ENCODE peak calls at places on chromosomes 6 and 20, in six cellular contexts. One of them, this sample, is unnamed.

GRCh38 chr6:157653521-157653920 is 169.5 kb upstream of the SNX9 start:
- DNase-seq in stimulated activated CD8-positive, alpha-beta memory T cell treated with anti-CD3 and anti-CD28 coated beads, Interleukin-4, amount 100 ng/mL, for 1 hour: no peak
- DNase-seq in stimulated activated CD4-positive, alpha-beta T cell treated with anti-CD3 and anti-CD28 coated beads, Interleukin-2, amount 100 ng/mL, for 48 hours: no peak
- DNase-seq in activated naive CD8-positive, alpha-beta T cell treated with anti-CD3 and anti-CD28 coated beads, Interleukin-2, amount 50 U/mL, for 24 hours: no peak
- DNase-seq in fibroblast of pulmonary artery: no peak
- DNase-seq in choroid plexus epithelial cell: no peak
- DNase-seq in this sample: no peak

GRCh38 chr6:43878823-43879495 is 108.9 kb downstream of the VEGFA start:
- DNase-seq in stimulated activated CD8-positive, alpha-beta memory T cell treated with anti-CD3 and anti-CD28 coated beads, Interleukin-4, amount 100 ng/mL, for 1 hour: no peak
- DNase-seq in fibroblast of pulmonary artery: no peak
- DNase-seq in activated naive CD8-positive, alpha-beta T cell treated with anti-CD3 and anti-CD28 coated beads, Interleukin-2, amount 50 U/mL, for 24 hours: no peak
- DNase-seq in stimulated activated CD4-positive, alpha-beta T cell treated with anti-CD3 and anti-CD28 coated beads, Interleukin-2, amount 100 ng/mL, for 48 hours: no peak
- DNase-seq in choroid plexus epithelial cell: no peak
- DNase-seq in this sample: no peak

GRCh38 chr6:11467364-11467763 is 70.2 kb upstream of the TMEM170B start:
- DNase-seq in stimulated activated CD8-positive, alpha-beta memory T cell treated with anti-CD3 and anti-CD28 coated beads, Interleukin-4, amount 100 ng/mL, for 1 hour: no peak
- DNase-seq in stimulated activated CD4-positive, alpha-beta T cell treated with anti-CD3 and anti-CD28 coated beads, Interleukin-2, amount 100 ng/mL, for 48 hours: no peak
- DNase-seq in choroid plexus epithelial cell: no peak
- DNase-seq in activated naive CD8-positive, alpha-beta T cell treated with anti-CD3 and anti-CD28 coated beads, Interleukin-2, amount 50 U/mL, for 24 hours: no peak
- DNase-seq in fibroblast of pulmonary artery: no peak
- DNase-seq in this sample: no peak

GRCh38 chr20:3681931-3682820 is at the start of gene ADAM33:
- DNase-seq in stimulated activated CD8-positive, alpha-beta memory T cell treated with anti-CD3 and anti-CD28 coated beads, Interleukin-4, amount 100 ng/mL, for 1 hour: no peak
- DNase-seq in fibroblast of pulmonary artery: no peak
- DNase-seq in stimulated activated CD4-positive, alpha-beta T cell treated with anti-CD3 and anti-CD28 coated beads, Interleukin-2, amount 100 ng/mL, for 48 hours: no peak
- DNase-seq in activated naive CD8-positive, alpha-beta T cell treated with anti-CD3 and anti-CD28 coated beads, Interleukin-2, amount 50 U/mL, for 24 hours: no peak
- DNase-seq in choroid plexus epithelial cell: peak
- DNase-seq in this sample: no peak

GRCh38 chr20:16810216-16810615 is 62.1 kb downstream of the OTOR start:
- DNase-seq in choroid plexus epithelial cell: no peak
- DNase-seq in stimulated activated CD4-positive, alpha-beta T cell treated with anti-CD3 and anti-CD28 coated beads, Interleukin-2, amount 100 ng/mL, for 48 hours: no peak
- DNase-seq in stimulated activated CD8-positive, alpha-beta memory T cell treated with anti-CD3 and anti-CD28 coated beads, Interleukin-4, amount 100 ng/mL, for 1 hour: no peak
- DNase-seq in activated naive CD8-positive, alpha-beta T cell treated with anti-CD3 and anti-CD28 coated beads, Interleukin-2, amount 50 U/mL, for 24 hours: no peak
- DNase-seq in fibroblast of pulmonary artery: no peak
- DNase-seq in this sample: no peak

GRCh38 chr6:139686308-139686707 is 311.9 kb upstream of the CITED2 start:
- DNase-seq in choroid plexus epithelial cell: peak
- DNase-seq in stimulated activated CD8-positive, alpha-beta memory T cell treated with anti-CD3 and anti-CD28 coated beads, Interleukin-4, amount 100 ng/mL, for 1 hour: no peak
- DNase-seq in activated naive CD8-positive, alpha-beta T cell treated with anti-CD3 and anti-CD28 coated beads, Interleukin-2, amount 50 U/mL, for 24 hours: no peak
- DNase-seq in fibroblast of pulmonary artery: no peak
- DNase-seq in stimulated activated CD4-positive, alpha-beta T cell treated with anti-CD3 and anti-CD28 coated beads, Interleukin-2, amount 100 ng/mL, for 48 hours: no peak
- DNase-seq in this sample: no peak

GRCh38 chr6:98644063-98644462 is 190.3 kb upstream of the POU3F2 start:
- DNase-seq in fibroblast of pulmonary artery: no peak
- DNase-seq in choroid plexus epithelial cell: no peak
- DNase-seq in stimulated activated CD8-positive, alpha-beta memory T cell treated with anti-CD3 and anti-CD28 coated beads, Interleukin-4, amount 100 ng/mL, for 1 hour: no peak
- DNase-seq in stimulated activated CD4-positive, alpha-beta T cell treated with anti-CD3 and anti-CD28 coated beads, Interleukin-2, amount 100 ng/mL, for 48 hours: no peak
- DNase-seq in activated naive CD8-positive, alpha-beta T cell treated with anti-CD3 and anti-CD28 coated beads, Interleukin-2, amount 50 U/mL, for 24 hours: no peak
- DNase-seq in this sample: no peak

GRCh38 chr6:72182337-72183246 is 296.2 kb downstream of the RIMS1 start:
- DNase-seq in stimulated activated CD4-positive, alpha-beta T cell treated with anti-CD3 and anti-CD28 coated beads, Interleukin-2, amount 100 ng/mL, for 48 hours: no peak
- DNase-seq in stimulated activated CD8-positive, alpha-beta memory T cell treated with anti-CD3 and anti-CD28 coated beads, Interleukin-4, amount 100 ng/mL, for 1 hour: no peak
- DNase-seq in choroid plexus epithelial cell: peak
- DNase-seq in activated naive CD8-positive, alpha-beta T cell treated with anti-CD3 and anti-CD28 coated beads, Interleukin-2, amount 50 U/mL, for 24 hours: peak
- DNase-seq in fibroblast of pulmonary artery: peak
- DNase-seq in this sample: no peak

GRCh38 chr6:84447651-84448050 is 220.2 kb upstream of the CEP162 start:
- DNase-seq in stimulated activated CD8-positive, alpha-beta memory T cell treated with anti-CD3 and anti-CD28 coated beads, Interleukin-4, amount 100 ng/mL, for 1 hour: no peak
- DNase-seq in fibroblast of pulmonary artery: no peak
- DNase-seq in activated naive CD8-positive, alpha-beta T cell treated with anti-CD3 and anti-CD28 coated beads, Interleukin-2, amount 50 U/mL, for 24 hours: no peak
- DNase-seq in stimulated activated CD4-positive, alpha-beta T cell treated with anti-CD3 and anti-CD28 coated beads, Interleukin-2, amount 100 ng/mL, for 48 hours: no peak
- DNase-seq in choroid plexus epithelial cell: no peak
- DNase-seq in this sample: no peak

GRCh38 chr20:10629946-10630345 is 43.9 kb downstream of the JAG1 start:
- DNase-seq in fibroblast of pulmonary artery: no peak
- DNase-seq in choroid plexus epithelial cell: peak
- DNase-seq in activated naive CD8-positive, alpha-beta T cell treated with anti-CD3 and anti-CD28 coated beads, Interleukin-2, amount 50 U/mL, for 24 hours: no peak
- DNase-seq in stimulated activated CD4-positive, alpha-beta T cell treated with anti-CD3 and anti-CD28 coated beads, Interleukin-2, amount 100 ng/mL, for 48 hours: no peak
- DNase-seq in stimulated activated CD8-positive, alpha-beta memory T cell treated with anti-CD3 and anti-CD28 coated beads, Interleukin-4, amount 100 ng/mL, for 1 hour: no peak
- DNase-seq in this sample: no peak

GRCh38 chr6:88670369-88670768 is 293.0 kb downstream of the RNGTT start:
- DNase-seq in choroid plexus epithelial cell: no peak
- DNase-seq in stimulated activated CD8-positive, alpha-beta memory T cell treated with anti-CD3 and anti-CD28 coated beads, Interleukin-4, amount 100 ng/mL, for 1 hour: no peak
- DNase-seq in stimulated activated CD4-positive, alpha-beta T cell treated with anti-CD3 and anti-CD28 coated beads, Interleukin-2, amount 100 ng/mL, for 48 hours: no peak
- DNase-seq in activated naive CD8-positive, alpha-beta T cell treated with anti-CD3 and anti-CD28 coated beads, Interleukin-2, amount 50 U/mL, for 24 hours: no peak
- DNase-seq in fibroblast of pulmonary artery: no peak
- DNase-seq in this sample: no peak

GRCh38 chr6:110039996-110040383 is 61.9 kb downstream of the GPR6 start:
- DNase-seq in stimulated activated CD8-positive, alpha-beta memory T cell treated with anti-CD3 and anti-CD28 coated beads, Interleukin-4, amount 100 ng/mL, for 1 hour: peak
- DNase-seq in choroid plexus epithelial cell: peak
- DNase-seq in activated naive CD8-positive, alpha-beta T cell treated with anti-CD3 and anti-CD28 coated beads, Interleukin-2, amount 50 U/mL, for 24 hours: peak
- DNase-seq in fibroblast of pulmonary artery: peak
- DNase-seq in stimulated activated CD4-positive, alpha-beta T cell treated with anti-CD3 and anti-CD28 coated beads, Interleukin-2, amount 100 ng/mL, for 48 hours: peak
- DNase-seq in this sample: peak

GRCh38 chr6:142907544-142907943 is 37.4 kb downstream of the HIVEP2 start:
- DNase-seq in choroid plexus epithelial cell: no peak
- DNase-seq in stimulated activated CD4-positive, alpha-beta T cell treated with anti-CD3 and anti-CD28 coated beads, Interleukin-2, amount 100 ng/mL, for 48 hours: no peak
- DNase-seq in activated naive CD8-positive, alpha-beta T cell treated with anti-CD3 and anti-CD28 coated beads, Interleukin-2, amount 50 U/mL, for 24 hours: no peak
- DNase-seq in stimulated activated CD8-positive, alpha-beta memory T cell treated with anti-CD3 and anti-CD28 coated beads, Interleukin-4, amount 100 ng/mL, for 1 hour: no peak
- DNase-seq in fibroblast of pulmonary artery: no peak
- DNase-seq in this sample: no peak

GRCh38 chr6:142838821-142839685 is 105.9 kb downstream of the HIVEP2 start:
- DNase-seq in choroid plexus epithelial cell: peak
- DNase-seq in stimulated activated CD8-positive, alpha-beta memory T cell treated with anti-CD3 and anti-CD28 coated beads, Interleukin-4, amount 100 ng/mL, for 1 hour: no peak
- DNase-seq in fibroblast of pulmonary artery: no peak
- DNase-seq in stimulated activated CD4-positive, alpha-beta T cell treated with anti-CD3 and anti-CD28 coated beads, Interleukin-2, amount 100 ng/mL, for 48 hours: no peak
- DNase-seq in activated naive CD8-positive, alpha-beta T cell treated with anti-CD3 and anti-CD28 coated beads, Interleukin-2, amount 50 U/mL, for 24 hours: no peak
- DNase-seq in this sample: no peak

GRCh38 chr20:37147250-37147649 is 31.9 kb upstream of the RPN2 start:
- DNase-seq in stimulated activated CD4-positive, alpha-beta T cell treated with anti-CD3 and anti-CD28 coated beads, Interleukin-2, amount 100 ng/mL, for 48 hours: no peak
- DNase-seq in stimulated activated CD8-positive, alpha-beta memory T cell treated with anti-CD3 and anti-CD28 coated beads, Interleukin-4, amount 100 ng/mL, for 1 hour: no peak
- DNase-seq in fibroblast of pulmonary artery: no peak
- DNase-seq in activated naive CD8-positive, alpha-beta T cell treated with anti-CD3 and anti-CD28 coated beads, Interleukin-2, amount 50 U/mL, for 24 hours: no peak
- DNase-seq in choroid plexus epithelial cell: no peak
- DNase-seq in this sample: no peak

This sample was measured in DND-41.